ENCODE peak calls at places on chromosomes 16 and 17, in ten cellular contexts. M is NCI-H2107, N is amygdala, V is OCI-LY7, W is kidney epithelial cell, L is H1, Y is NCI-H146, B is AG10803, E is cardiac muscle cell, F is left colon. H is an unnamed sample.
A peak's percentile ranks its signal among the peaks of the same experiment; 100 is the strongest.

GRCh38 chr17:77279448-77280303 is 138.9 kb downstream of the SEC14L1 start:
- DNase-seq in Y (no peak), V (no peak), N (no peak), M (no peak), W (no peak), B (peak; percentile 28), L (no peak), E (peak; percentile 62), F (peak; percentile 43), H (no peak)

GRCh38 chr16:1244881-1245280 is 4.4 kb downstream of the TPSAB1 start:
- DNase-seq in W (no peak), M (no peak), L (no peak), B (no peak), F (peak; percentile 26), E (no peak), V (no peak), N (no peak), Y (no peak), H (no peak)

GRCh38 chr16:83992624-83993023 is 24.6 kb downstream of the NECAB2 start:
- DNase-seq in L (no peak), W (peak; percentile 18), M (no peak), V (no peak), E (no peak), N (peak; percentile 26), B (peak; percentile 58), F (no peak), Y (no peak), H (no peak)

GRCh38 chr17:64399071-64399766 is 8.6 kb upstream of the PECAM1 start:
- DNase-seq in N (no peak), M (no peak), F (no peak), W (peak; percentile 32), Y (no peak), V (no peak), B (no peak), E (no peak), L (no peak), H (no peak)

GRCh38 chr17:30524847-30525246 is 47.6 kb downstream of the GOSR1 start:
- DNase-seq in L (no peak), B (peak; percentile 71), E (peak; percentile 39), Y (no peak), N (no peak), W (no peak), V (no peak), M (no peak), F (no peak), H (no peak)

GRCh38 chr17:74413491-74413890 is 18.4 kb upstream of the GPRC5C start:
- DNase-seq in Y (no peak), B (no peak), F (no peak), N (no peak), E (no peak), L (no peak), M (no peak), V (no peak), W (no peak), H (no peak)

GRCh38 chr17:36144981-36145729 is 31.3 kb downstream of the TBC1D3B start:
- DNase-seq in M (no peak), B (no peak), L (no peak), V (no peak), N (no peak), Y (no peak), W (no peak), F (no peak), E (no peak), H (no peak)

GRCh38 chr16:64858076-64858475 is 263.8 kb downstream of the CDH11 start:
- DNase-seq in M (no peak), L (no peak), N (no peak), W (no peak), Y (no peak), E (no peak), B (peak; percentile 26), V (no peak), F (no peak), H (no peak)

GRCh38 chr16:13307255-13307654 is 405.9 kb downstream of the SHISA9 start:
- DNase-seq in Y (no peak), E (no peak), B (peak; percentile 94), L (no peak), F (no peak), V (no peak), W (peak; percentile 99), N (no peak), M (peak; percentile 12), H (no peak)

GRCh38 chr17:37488607-37489196 is 989 bp upstream of the DUSP14 start:
- DNase-seq in L (no peak), W (peak; percentile 95), V (peak; percentile 64), E (peak; percentile 44), F (peak; percentile 80), B (peak; percentile 95), M (peak; percentile 26), Y (peak; percentile 71), N (peak; percentile 18), H (no peak)

H was measured in NCI-H1417 treated with DMSO at 0.1 percent for 48 hours.